ENCODE peak calls at places on chromosomes 12 and 14, in seven cellular contexts. One of them, this sample, is unnamed.

GRCh38 chr14:71931492-71932228 is 569 bp upstream of the RGS6 start:
- DNase-seq in H9: no peak
- DNase-seq in HFFc6: no peak
- DNase-seq in skeletal muscle cell: no peak
- DNase-seq in activated CD4-positive, alpha-beta T cell treated with anti-CD3 and anti-CD28 coated beads, Interleukin-2, amount 50 U/mL, for 24 hours: no peak
- DNase-seq in RWPE1: no peak
- DNase-seq in ELR: peak; percentile 3
- DNase-seq in this sample: no peak

GRCh38 chr14:104374718-104375080 is 204.9 kb upstream of the C14orf180 start:
- DNase-seq in H9: no peak
- DNase-seq in HFFc6: no peak
- DNase-seq in skeletal muscle cell: no peak
- DNase-seq in activated CD4-positive, alpha-beta T cell treated with anti-CD3 and anti-CD28 coated beads, Interleukin-2, amount 50 U/mL, for 24 hours: no peak
- DNase-seq in RWPE1: no peak
- DNase-seq in ELR: no peak
- DNase-seq in this sample: no peak

GRCh38 chr14:90538095-90538494 is 141.3 kb downstream of the CALM1 start:
- DNase-seq in H9: no peak
- DNase-seq in HFFc6: no peak
- DNase-seq in skeletal muscle cell: no peak
- DNase-seq in activated CD4-positive, alpha-beta T cell treated with anti-CD3 and anti-CD28 coated beads, Interleukin-2, amount 50 U/mL, for 24 hours: no peak
- DNase-seq in RWPE1: no peak
- DNase-seq in ELR: no peak
- DNase-seq in this sample: no peak

GRCh38 chr12:42124764-42125371 is 19.8 kb downstream of the GXYLT1 start:
- DNase-seq in H9: no peak
- DNase-seq in HFFc6: no peak
- DNase-seq in skeletal muscle cell: no peak
- DNase-seq in activated CD4-positive, alpha-beta T cell treated with anti-CD3 and anti-CD28 coated beads, Interleukin-2, amount 50 U/mL, for 24 hours: no peak
- DNase-seq in RWPE1: no peak
- DNase-seq in ELR: no peak
- DNase-seq in this sample: no peak

GRCh38 chr12:4112290-4112689 is 161.3 kb upstream of the CCND2 start:
- DNase-seq in H9: no peak
- DNase-seq in HFFc6: no peak
- DNase-seq in skeletal muscle cell: no peak
- DNase-seq in activated CD4-positive, alpha-beta T cell treated with anti-CD3 and anti-CD28 coated beads, Interleukin-2, amount 50 U/mL, for 24 hours: no peak
- DNase-seq in RWPE1: no peak
- DNase-seq in ELR: no peak
- DNase-seq in this sample: no peak

GRCh38 chr12:118649765-118650585 is 273.6 kb downstream of the SUDS3 start:
- DNase-seq in H9: no peak
- DNase-seq in HFFc6: no peak
- DNase-seq in skeletal muscle cell: no peak
- DNase-seq in activated CD4-positive, alpha-beta T cell treated with anti-CD3 and anti-CD28 coated beads, Interleukin-2, amount 50 U/mL, for 24 hours: no peak
- DNase-seq in RWPE1: no peak
- DNase-seq in ELR: no peak
- DNase-seq in this sample: no peak

GRCh38 chr14:72480465-72481243 is 413.2 kb downstream of the DPF3 start:
- DNase-seq in H9: no peak
- DNase-seq in HFFc6: no peak
- DNase-seq in skeletal muscle cell: no peak
- DNase-seq in activated CD4-positive, alpha-beta T cell treated with anti-CD3 and anti-CD28 coated beads, Interleukin-2, amount 50 U/mL, for 24 hours: no peak
- DNase-seq in RWPE1: no peak
- DNase-seq in ELR: no peak
- DNase-seq in this sample: no peak

GRCh38 chr14:66099931-66100330 is 386.2 kb upstream of the CCDC196 start:
- DNase-seq in H9: no peak
- DNase-seq in HFFc6: no peak
- DNase-seq in skeletal muscle cell: no peak
- DNase-seq in activated CD4-positive, alpha-beta T cell treated with anti-CD3 and anti-CD28 coated beads, Interleukin-2, amount 50 U/mL, for 24 hours: no peak
- DNase-seq in RWPE1: no peak
- DNase-seq in ELR: no peak
- DNase-seq in this sample: no peak

GRCh38 chr14:100529561-100530031 is 57.6 kb downstream of the BEGAIN start:
- DNase-seq in H9: peak; percentile 19
- DNase-seq in HFFc6: no peak
- DNase-seq in skeletal muscle cell: no peak
- DNase-seq in activated CD4-positive, alpha-beta T cell treated with anti-CD3 and anti-CD28 coated beads, Interleukin-2, amount 50 U/mL, for 24 hours: no peak
- DNase-seq in RWPE1: no peak
- DNase-seq in ELR: no peak
- DNase-seq in this sample: no peak

GRCh38 chr14:29126865-29127264 is 360.3 kb downstream of the FOXG1 start:
- DNase-seq in H9: no peak
- DNase-seq in HFFc6: no peak
- DNase-seq in skeletal muscle cell: no peak
- DNase-seq in activated CD4-positive, alpha-beta T cell treated with anti-CD3 and anti-CD28 coated beads, Interleukin-2, amount 50 U/mL, for 24 hours: no peak
- DNase-seq in RWPE1: no peak
- DNase-seq in ELR: no peak
- DNase-seq in this sample: no peak

GRCh38 chr14:103536693-103537092 is 7.7 kb downstream of the TRMT61A start:
- DNase-seq in H9: no peak
- DNase-seq in HFFc6: no peak
- DNase-seq in skeletal muscle cell: no peak
- DNase-seq in activated CD4-positive, alpha-beta T cell treated with anti-CD3 and anti-CD28 coated beads, Interleukin-2, amount 50 U/mL, for 24 hours: no peak
- DNase-seq in RWPE1: no peak
- DNase-seq in ELR: no peak
- DNase-seq in this sample: no peak

GRCh38 chr12:53219116-53219955 is 12.3 kb upstream of the ITGB7 start:
- DNase-seq in H9: peak; percentile 29
- DNase-seq in HFFc6: no peak
- DNase-seq in skeletal muscle cell: no peak
- DNase-seq in activated CD4-positive, alpha-beta T cell treated with anti-CD3 and anti-CD28 coated beads, Interleukin-2, amount 50 U/mL, for 24 hours: peak; percentile 45
- DNase-seq in RWPE1: no peak
- DNase-seq in ELR: peak; percentile 63
- DNase-seq in this sample: no peak

GRCh38 chr14:104633276-104633861 is 28.8 kb upstream of the TMEM179 start:
- DNase-seq in H9: no peak
- DNase-seq in HFFc6: no peak
- DNase-seq in skeletal muscle cell: no peak
- DNase-seq in activated CD4-positive, alpha-beta T cell treated with anti-CD3 and anti-CD28 coated beads, Interleukin-2, amount 50 U/mL, for 24 hours: no peak
- DNase-seq in RWPE1: no peak
- DNase-seq in ELR: no peak
- DNase-seq in this sample: peak; percentile 71

GRCh38 chr12:118704517-118704916 is 276.8 kb upstream of the SRRM4 start:
- DNase-seq in H9: peak; percentile 47
- DNase-seq in HFFc6: no peak
- DNase-seq in skeletal muscle cell: no peak
- DNase-seq in activated CD4-positive, alpha-beta T cell treated with anti-CD3 and anti-CD28 coated beads, Interleukin-2, amount 50 U/mL, for 24 hours: no peak
- DNase-seq in RWPE1: no peak
- DNase-seq in ELR: no peak
- DNase-seq in this sample: no peak

This sample was measured in hippocampal formation.